ENCODE peak calls at places on chromosomes 4 and X, in five cellular contexts. E is GM10248, L is AG09309, I is fibroblast of lung, K is astrocyte of the spinal cord. S is an unnamed sample.

GRCh38 chrX:8289523-8289922 is 118.5 kb upstream of the VCX2 start:
- DNase-seq in E (no peak), L (no peak), I (no peak), K (no peak), S (no peak)

GRCh38 chr4:54184581-54184980 is 44.5 kb upstream of the PDGFRA start:
- DNase-seq in E (no peak), L (no peak), I (no peak), K (no peak), S (no peak)

GRCh38 chrX:3962511-3963350 is 249.3 kb upstream of the PRKX start:
- DNase-seq in E (peak; percentile 9), L (no peak), I (peak; percentile 9), K (peak; percentile 45), S (no peak)

GRCh38 chr4:98482847-98483806 is 175.3 kb downstream of the TSPAN5 start:
- DNase-seq in E (peak; percentile 66), L (no peak), I (no peak), K (peak; percentile 61), S (peak; percentile 56)

GRCh38 chrX:1205681-1206611 is 6.5 kb downstream of the CRLF2 start:
- DNase-seq in E (no peak), L (peak; percentile 11), I (peak; percentile 57), K (peak; percentile 62), S (peak; percentile 33)

GRCh38 chrX:33686105-33686504 is 446.0 kb downstream of the FAM47A start:
- DNase-seq in E (no peak), L (no peak), I (no peak), K (no peak), S (no peak)

GRCh38 chr4:185128272-185129119 is 14.6 kb upstream of the SLC25A4 start:
- DNase-seq in E (peak; percentile 45), L (no peak), I (no peak), K (no peak), S (no peak)

GRCh38 chrX:111376897-111377601 is 34.9 kb downstream of the DCX start:
- DNase-seq in E (no peak), L (no peak), I (no peak), K (no peak), S (no peak)

GRCh38 chr4:38273369-38273768 is 313.2 kb downstream of the PTTG2 start:
- DNase-seq in E (no peak), L (no peak), I (no peak), K (no peak), S (no peak)

GRCh38 chr4:71184195-71184781 is 154.5 kb upstream of the SLC4A4 start:
- DNase-seq in E (peak; percentile 64), L (peak; percentile 18), I (peak; percentile 76), K (peak; percentile 65), S (peak; percentile 58)

GRCh38 chr4:18571252-18571885 is 549.8 kb upstream of the LCORL start:
- DNase-seq in E (no peak), L (no peak), I (no peak), K (no peak), S (no peak)

GRCh38 chrX:111431007-111431406 is 19.0 kb upstream of the DCX start:
- DNase-seq in E (no peak), L (no peak), I (no peak), K (no peak), S (no peak)

GRCh38 chr4:122450847-122451246 is 5.7 kb downstream of the IL2 start:
- DNase-seq in E (no peak), L (no peak), I (peak; percentile 33), K (peak; percentile 8), S (peak; percentile 14)

GRCh38 chr4:169795585-169795984 is 37.8 kb upstream of the HPF1 start:
- DNase-seq in E (no peak), L (no peak), I (no peak), K (peak; percentile 23), S (peak; percentile 61)

GRCh38 chr4:123421227-123421941 is 24.8 kb downstream of the SPRY1 start:
- DNase-seq in E (no peak), L (no peak), I (peak; percentile 73), K (no peak), S (peak; percentile 59)

GRCh38 chr4:113699772-113700171 is 61.8 kb downstream of the CAMK2D start:
- DNase-seq in E (no peak), L (no peak), I (peak; percentile 45), K (no peak), S (no peak)

GRCh38 chr4:165787516-165788274 is 85.3 kb upstream of the TLL1 start:
- DNase-seq in E (no peak), L (no peak), I (no peak), K (no peak), S (no peak)

GRCh38 chr4:1370321-1371124 is 23.5 kb downstream of the UVSSA start:
- DNase-seq in E (no peak), L (no peak), I (no peak), K (no peak), S (no peak)

GRCh38 chrX:10597871-10598270 is 22.5 kb downstream of the MID1 start:
- DNase-seq in E (peak; percentile 28), L (no peak), I (peak; percentile 47), K (no peak), S (peak; percentile 69)

GRCh38 chr4:115675721-115676120 is 562.3 kb upstream of the NDST4 start:
- DNase-seq in E (no peak), L (no peak), I (no peak), K (peak; percentile 64), S (no peak)

GRCh38 chr4:151744614-151745013 is 16.2 kb downstream of the GATB start:
- DNase-seq in E (no peak), L (peak; percentile 57), I (peak; percentile 68), K (peak; percentile 93), S (peak; percentile 91)

GRCh38 chr4:9825049-9825448 is 43.6 kb downstream of the DRD5 start:
- DNase-seq in E (no peak), L (no peak), I (no peak), K (no peak), S (no peak)

GRCh38 chr4:20356565-20356964 is 104.9 kb downstream of the SLIT2 start:
- DNase-seq in E (no peak), L (no peak), I (peak; percentile 23), K (peak; percentile 59), S (no peak)

GRCh38 chr4:64713256-64713840 is 304.1 kb upstream of the TECRL start:
- DNase-seq in E (peak; percentile 15), L (peak; percentile 2), I (peak; percentile 0), K (peak; percentile 51), S (peak; percentile 0)

GRCh38 chrX:111095974-111096870 is at the start of gene PAK3:
- DNase-seq in E (no peak), L (no peak), I (peak; percentile 33), K (peak; percentile 85), S (peak; percentile 15)

GRCh38 chrX:1500701-1501624 is 36.0 kb downstream of the P2RY8 start:
- DNase-seq in E (peak; percentile 59), L (no peak), I (no peak), K (no peak), S (no peak)

GRCh38 chr4:23463071-23463470 is 426.8 kb downstream of the PPARGC1A start:
- DNase-seq in E (no peak), L (no peak), I (no peak), K (no peak), S (no peak)

GRCh38 chr4:40481977-40482376 is 146.8 kb downstream of the CHRNA9 start:
- DNase-seq in E (no peak), L (no peak), I (no peak), K (no peak), S (no peak)

GRCh38 chr4:40480291-40480690 is 145.2 kb downstream of the CHRNA9 start:
- DNase-seq in E (no peak), L (no peak), I (no peak), K (no peak), S (no peak)

GRCh38 chr4:40486534-40486933 is 143.1 kb downstream of the RBM47 start:
- DNase-seq in E (no peak), L (peak; percentile 17), I (peak; percentile 50), K (no peak), S (peak; percentile 2)

GRCh38 chr4:40484346-40484745 is 145.3 kb downstream of the RBM47 start:
- DNase-seq in E (no peak), L (no peak), I (no peak), K (no peak), S (no peak)

DNA sequence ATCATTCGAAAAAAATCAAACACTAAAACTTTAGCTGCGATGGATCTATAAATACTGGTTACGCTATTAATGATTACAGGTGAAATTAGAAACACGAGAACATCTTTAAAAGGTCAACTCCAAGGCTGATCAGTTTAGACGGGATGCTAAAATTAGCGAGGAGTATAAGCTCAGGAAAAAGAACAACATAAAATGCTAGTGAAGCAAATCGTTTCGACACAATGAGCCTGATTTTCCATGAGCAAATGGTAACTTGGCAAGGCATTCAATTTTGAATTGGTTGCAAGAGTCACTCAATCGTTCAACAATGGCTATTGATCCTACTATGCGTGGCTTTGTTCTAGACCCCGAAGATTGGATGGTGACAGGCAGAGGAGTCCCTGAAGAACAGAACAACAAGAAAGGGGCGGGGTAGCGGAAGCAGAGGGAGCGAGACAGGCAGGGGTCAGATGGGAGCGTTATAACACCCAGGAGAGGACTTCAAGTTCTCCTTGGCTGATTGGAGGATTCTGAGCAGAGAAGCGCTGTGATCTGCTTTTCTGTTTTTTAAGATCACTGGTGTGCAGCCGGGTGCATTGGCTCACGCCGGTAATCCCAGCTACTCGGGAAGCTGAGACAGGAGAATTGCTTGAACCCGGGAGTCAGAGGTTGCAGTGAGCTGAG is 146.5 kb downstream of the RBM47 start:
- DNase-seq in E (no peak), L (no peak), I (no peak), K (no peak), S (no peak)
- TF ChIP-seq CTCF in E (no peak), L (no peak), I (no peak), K (no peak), S (no peak)

DNA sequence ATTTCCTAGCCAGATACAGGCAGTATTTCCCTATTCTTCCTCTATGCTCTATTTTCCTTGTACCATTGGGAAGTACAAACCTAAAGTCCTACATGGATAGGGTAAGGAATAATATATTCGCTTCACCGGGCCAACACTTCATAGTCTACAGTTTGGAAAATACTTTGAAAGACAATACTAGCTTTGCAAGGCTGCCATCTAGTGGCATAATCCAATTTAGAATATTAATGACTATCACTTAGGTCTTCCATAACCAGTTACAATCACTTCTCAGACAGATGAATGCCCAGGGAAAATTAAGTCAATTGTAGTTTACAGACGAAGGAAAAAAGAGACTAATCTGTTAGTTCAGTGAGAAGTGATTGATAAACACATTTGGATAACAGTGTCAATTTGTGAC is 141.0 kb upstream of the FAM47C start:
- DNase-seq in E (peak; percentile 2), L (no peak), I (peak; percentile 34), K (peak; percentile 20), S (no peak)
- TF ChIP-seq CTCF in E (peak; percentile 26), L (peak; percentile 52), I (peak; percentile 19), K (peak; percentile 43), S (peak; percentile 29)

GRCh38 chr4:82900335-82901128 is at the start of gene THAP9:
- DNase-seq in E (peak; percentile 92), L (peak; percentile 98), I (peak; percentile 100), K (peak; percentile 100), S (peak; percentile 100)
- TF ChIP-seq CTCF in E (no peak), L (no peak), I (no peak), K (no peak), S (no peak)

GRCh38 chr4:108047199-108047598 is 57.5 kb downstream of the HADH start:
- DNase-seq in E (no peak), L (no peak), I (no peak), K (no peak), S (no peak)

GRCh38 chr4:108045687-108046024 is 56.0 kb downstream of the HADH start:
- DNase-seq in E (no peak), L (no peak), I (peak; percentile 49), K (peak; percentile 29), S (peak; percentile 45)

GRCh38 chr4:108044951-108045686 is 55.4 kb downstream of the HADH start:
- DNase-seq in E (no peak), L (no peak), I (no peak), K (no peak), S (peak; percentile 23)

GRCh38 chr4:108043536-108043935 is 53.8 kb downstream of the HADH start:
- DNase-seq in E (no peak), L (no peak), I (peak; percentile 53), K (no peak), S (peak; percentile 90)

GRCh38 chr4:108042927-108043326 is 53.2 kb downstream of the HADH start:
- DNase-seq in E (no peak), L (no peak), I (no peak), K (no peak), S (no peak)
- TF ChIP-seq CTCF in E (peak; percentile 36), L (no peak), I (no peak), K (no peak), S (no peak)